ENCODE peak calls at places on chromosomes 13 and 19, in five cellular contexts. L is nephron progenitor cell, R is HEK293T, W is dorsolateral prefrontal cortex, G is B cell. P is an unnamed sample.

GRCh38 chr19:35168261-35168660 is 13.7 kb downstream of the FXYD5 start:
- DNase-seq in L (no peak), R (no peak), W (no peak), G (no peak), P (no peak)

GRCh38 chr19:8046569-8047165 is 5.9 kb upstream of the CCL25 start:
- DNase-seq in L (no peak), R (no peak), W (no peak), G (no peak), P (no peak)

GRCh38 chr13:30088312-30088855 is 219.0 kb downstream of the KATNAL1 start:
- DNase-seq in L (no peak), R (no peak), W (no peak), G (no peak), P (no peak)

GRCh38 chr19:49064029-49064629 is 489 bp downstream of the NTF4 start:
- DNase-seq in L (no peak), R (no peak), W (no peak), G (no peak), P (no peak)

GRCh38 chr13:37065893-37066526 is 6.5 kb upstream of the SUPT20H start:
- DNase-seq in L (no peak), R (no peak), W (no peak), G (no peak), P (no peak)

GRCh38 chr19:44051654-44052402 is at the start of gene ZNF223:
- DNase-seq in L (peak), R (peak), W (peak), G (peak), P (peak)

GRCh38 chr13:94327318-94327717 is 152.2 kb downstream of the DCT start:
- DNase-seq in L (no peak), R (no peak), W (no peak), G (peak), P (no peak)

GRCh38 chr13:41611385-41611784 is 154.0 kb downstream of the RGCC start:
- DNase-seq in L (no peak), R (no peak), W (peak), G (no peak), P (no peak)

GRCh38 chr19:19071897-19072296 is 8.1 kb downstream of the SLC25A42 start:
- DNase-seq in L (no peak), R (no peak), W (no peak), G (no peak), P (no peak)

GRCh38 chr19:4488496-4488895 is 16.4 kb downstream of the HDGFL2 start:
- DNase-seq in L (no peak), R (no peak), W (no peak), G (no peak), P (no peak)

GRCh38 chr19:36120984-36121358 is 5.7 kb downstream of the TBCB start:
- DNase-seq in L (no peak), R (no peak), W (no peak), G (no peak), P (no peak)

GRCh38 chr19:18790566-18791314 is at the start of gene COMP:
- DNase-seq in L (peak), R (no peak), W (no peak), G (peak), P (no peak)

GRCh38 chr19:14135985-14136508 is 342 bp downstream of the ASF1B start:
- DNase-seq in L (no peak), R (peak), W (no peak), G (no peak), P (no peak)

GRCh38 chr19:17725422-17726078 is 6.3 kb downstream of the MAP1S start:
- DNase-seq in L (no peak), R (no peak), W (no peak), G (peak), P (no peak)

GRCh38 chr13:65724261-65724660 is 1505.9 kb downstream of the PCDH9 start:
- DNase-seq in L (no peak), R (no peak), W (no peak), G (no peak), P (no peak)

GRCh38 chr13:20390526-20391175 is 135.0 kb downstream of the CRYL1 start:
- DNase-seq in L (no peak), R (no peak), W (no peak), G (no peak), P (no peak)

GRCh38 chr19:45632468-45633196 is 6.6 kb downstream of the EML2 start:
- DNase-seq in L (peak), R (peak), W (peak), G (peak), P (peak)

GRCh38 chr13:112574476-112575294 is 13.3 kb downstream of the TUBGCP3 start:
- DNase-seq in L (no peak), R (no peak), W (no peak), G (no peak), P (no peak)